ENCODE peak calls at places on chromosomes 2 and 18, in seven cellular contexts. One of them, this sample, is unnamed. For H3K27me3, the result is how much of the 10 kb centered on the place peaks cover.

GRCh38 chr2:152098798-152099654 is at the start of gene CACNB4:
- DNase-seq in right cardiac atrium: no peak
- DNase-seq in cardiac muscle cell: peak
- DNase-seq in esophagus muscularis mucosa: no peak
- DNase-seq in tibial artery: peak
- DNase-seq in testis: peak
- DNase-seq in GM06990: peak
- DNase-seq in this sample: no peak

GRCh38 chr2:70115646-70116442 is 28.6 kb downstream of the PCBP1 start:
- DNase-seq in right cardiac atrium: no peak
- DNase-seq in cardiac muscle cell: no peak
- DNase-seq in esophagus muscularis mucosa: no peak
- DNase-seq in tibial artery: no peak
- DNase-seq in testis: peak
- DNase-seq in GM06990: no peak
- DNase-seq in this sample: no peak

GRCh38 chr18:76941284-76941683 is 118.9 kb downstream of the ZNF236 start:
- DNase-seq in right cardiac atrium: no peak
- DNase-seq in cardiac muscle cell: no peak
- DNase-seq in esophagus muscularis mucosa: no peak
- DNase-seq in tibial artery: no peak
- DNase-seq in testis: no peak
- DNase-seq in GM06990: no peak
- DNase-seq in this sample: no peak

GRCh38 chr2:160970052-160970846 is 190.0 kb upstream of the TANK start:
- DNase-seq in right cardiac atrium: no peak
- DNase-seq in cardiac muscle cell: peak
- DNase-seq in esophagus muscularis mucosa: no peak
- DNase-seq in tibial artery: peak
- DNase-seq in testis: peak
- DNase-seq in GM06990: no peak
- DNase-seq in this sample: no peak

GRCh38 chr2:158125756-158126498 is 24.3 kb downstream of the UPP2 start:
- DNase-seq in right cardiac atrium: no peak
- DNase-seq in cardiac muscle cell: no peak
- DNase-seq in esophagus muscularis mucosa: no peak
- DNase-seq in tibial artery: no peak
- DNase-seq in testis: no peak
- DNase-seq in GM06990: no peak
- DNase-seq in this sample: no peak

GRCh38 chr2:71939588-71940535 is 207.8 kb downstream of the CYP26B1 start:
- DNase-seq in right cardiac atrium: peak
- DNase-seq in cardiac muscle cell: peak
- DNase-seq in esophagus muscularis mucosa: peak
- DNase-seq in tibial artery: peak
- DNase-seq in testis: no peak
- DNase-seq in GM06990: no peak
- DNase-seq in this sample: no peak

GRCh38 chr2:172408143-172408766 is 19.1 kb upstream of the ITGA6 start:
- DNase-seq in right cardiac atrium: no peak
- DNase-seq in cardiac muscle cell: no peak
- DNase-seq in esophagus muscularis mucosa: no peak
- DNase-seq in tibial artery: no peak
- DNase-seq in testis: no peak
- DNase-seq in GM06990: no peak
- DNase-seq in this sample: peak

GRCh38 chr2:150983498-150983897 is 278.2 kb downstream of the RBM43 start:
- DNase-seq in right cardiac atrium: no peak
- DNase-seq in cardiac muscle cell: no peak
- DNase-seq in esophagus muscularis mucosa: no peak
- DNase-seq in tibial artery: no peak
- DNase-seq in testis: no peak
- DNase-seq in GM06990: no peak
- DNase-seq in this sample: no peak

GRCh38 chr2:48589170-48589767 is 28.4 kb upstream of the GTF2A1L start:
- DNase-seq in right cardiac atrium: no peak
- DNase-seq in cardiac muscle cell: peak
- DNase-seq in esophagus muscularis mucosa: no peak
- DNase-seq in tibial artery: peak
- DNase-seq in testis: peak
- DNase-seq in GM06990: no peak
- DNase-seq in this sample: no peak

GRCh38 chr2:120481446-120482194 is 135.7 kb downstream of the INHBB start:
- DNase-seq in right cardiac atrium: no peak
- DNase-seq in cardiac muscle cell: no peak
- DNase-seq in esophagus muscularis mucosa: no peak
- DNase-seq in tibial artery: no peak
- DNase-seq in testis: no peak
- DNase-seq in GM06990: no peak
- DNase-seq in this sample: no peak

GRCh38 chr2:120482334-120482733 is 136.4 kb downstream of the INHBB start:
- DNase-seq in right cardiac atrium: no peak
- DNase-seq in cardiac muscle cell: no peak
- DNase-seq in esophagus muscularis mucosa: no peak
- DNase-seq in tibial artery: no peak
- DNase-seq in testis: no peak
- DNase-seq in GM06990: no peak
- DNase-seq in this sample: no peak

GRCh38 chr2:120480903-120481445 is 135.0 kb downstream of the INHBB start:
- DNase-seq in right cardiac atrium: no peak
- DNase-seq in cardiac muscle cell: no peak
- DNase-seq in esophagus muscularis mucosa: no peak
- DNase-seq in tibial artery: no peak
- DNase-seq in testis: no peak
- DNase-seq in GM06990: no peak
- DNase-seq in this sample: peak

GRCh38 chr2:120485096-120485495 is 139.2 kb downstream of the INHBB start:
- DNase-seq in right cardiac atrium: no peak
- DNase-seq in cardiac muscle cell: no peak
- DNase-seq in esophagus muscularis mucosa: no peak
- DNase-seq in tibial artery: no peak
- DNase-seq in testis: no peak
- DNase-seq in GM06990: no peak
- DNase-seq in this sample: no peak

DNA sequence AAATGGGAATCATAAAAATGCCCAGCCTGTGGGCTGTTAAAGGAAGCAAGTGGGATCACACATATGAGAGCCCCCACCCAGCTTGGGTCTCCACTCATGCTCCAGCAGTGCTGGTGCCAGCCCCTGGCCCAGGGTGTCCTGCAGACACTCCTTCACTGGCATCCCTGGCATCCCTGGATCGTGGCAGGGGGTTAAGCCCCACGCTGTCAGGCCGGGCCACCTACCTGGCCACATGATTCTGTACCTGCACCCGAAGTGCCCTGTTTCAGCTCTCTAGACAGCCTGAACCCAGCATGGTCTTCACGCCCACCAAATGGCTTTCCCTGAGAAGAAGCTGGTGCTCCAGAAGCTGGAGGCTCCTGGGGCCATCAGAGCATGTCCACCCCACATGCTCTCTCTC is 137.4 kb downstream of the INHBB start:
- DNase-seq in right cardiac atrium: no peak
- DNase-seq in cardiac muscle cell: no peak
- DNase-seq in esophagus muscularis mucosa: no peak
- DNase-seq in tibial artery: no peak
- DNase-seq in testis: no peak
- DNase-seq in GM06990: no peak
- DNase-seq in this sample: no peak
- H3K27me3 ChIP-seq in right cardiac atrium: under half
- H3K27me3 ChIP-seq in cardiac muscle cell: under half
- H3K27me3 ChIP-seq in esophagus muscularis mucosa: under half
- H3K27me3 ChIP-seq in tibial artery: under half
- H3K27me3 ChIP-seq in testis: under half
- H3K27me3 ChIP-seq in GM06990: under half
- H3K27me3 ChIP-seq in this sample: under half

GRCh38 chr18:10908760-10909159 is 240.6 kb downstream of the PIEZO2 start:
- DNase-seq in right cardiac atrium: no peak
- DNase-seq in cardiac muscle cell: no peak
- DNase-seq in esophagus muscularis mucosa: peak
- DNase-seq in tibial artery: no peak
- DNase-seq in testis: no peak
- DNase-seq in GM06990: no peak
- DNase-seq in this sample: no peak
- H3K27me3 ChIP-seq in right cardiac atrium: under half
- H3K27me3 ChIP-seq in cardiac muscle cell: under half
- H3K27me3 ChIP-seq in esophagus muscularis mucosa: under half
- H3K27me3 ChIP-seq in tibial artery: under half
- H3K27me3 ChIP-seq in testis: under half
- H3K27me3 ChIP-seq in GM06990: under half
- H3K27me3 ChIP-seq in this sample: under half

DNA sequence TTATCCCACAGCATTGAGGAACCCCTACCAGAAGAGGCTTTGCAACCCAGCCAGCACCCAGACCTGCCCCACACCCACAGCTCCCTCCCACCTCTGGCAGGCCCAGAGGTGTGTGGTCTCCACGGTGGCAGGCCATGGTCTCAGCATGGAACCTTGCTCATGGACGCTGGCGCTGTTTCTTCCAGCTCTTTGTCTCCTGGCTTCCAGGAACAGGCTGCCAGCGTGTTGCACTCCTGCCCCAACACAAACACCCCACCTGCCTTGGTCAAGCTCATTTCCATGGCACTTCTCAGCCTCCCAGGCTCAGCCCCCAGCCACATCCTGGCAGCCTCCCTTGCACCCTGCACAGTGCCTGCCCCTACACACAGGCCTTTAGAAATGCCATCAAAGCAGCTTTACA is 31.7 kb downstream of the EN1 start:
- DNase-seq in right cardiac atrium: no peak
- DNase-seq in cardiac muscle cell: no peak
- DNase-seq in esophagus muscularis mucosa: no peak
- DNase-seq in tibial artery: no peak
- DNase-seq in testis: no peak
- DNase-seq in GM06990: no peak
- DNase-seq in this sample: no peak
- H3K27me3 ChIP-seq in right cardiac atrium: under half
- H3K27me3 ChIP-seq in cardiac muscle cell: under half
- H3K27me3 ChIP-seq in esophagus muscularis mucosa: half or more
- H3K27me3 ChIP-seq in tibial artery: under half
- H3K27me3 ChIP-seq in testis: under half
- H3K27me3 ChIP-seq in GM06990: under half
- H3K27me3 ChIP-seq in this sample: under half

DNA sequence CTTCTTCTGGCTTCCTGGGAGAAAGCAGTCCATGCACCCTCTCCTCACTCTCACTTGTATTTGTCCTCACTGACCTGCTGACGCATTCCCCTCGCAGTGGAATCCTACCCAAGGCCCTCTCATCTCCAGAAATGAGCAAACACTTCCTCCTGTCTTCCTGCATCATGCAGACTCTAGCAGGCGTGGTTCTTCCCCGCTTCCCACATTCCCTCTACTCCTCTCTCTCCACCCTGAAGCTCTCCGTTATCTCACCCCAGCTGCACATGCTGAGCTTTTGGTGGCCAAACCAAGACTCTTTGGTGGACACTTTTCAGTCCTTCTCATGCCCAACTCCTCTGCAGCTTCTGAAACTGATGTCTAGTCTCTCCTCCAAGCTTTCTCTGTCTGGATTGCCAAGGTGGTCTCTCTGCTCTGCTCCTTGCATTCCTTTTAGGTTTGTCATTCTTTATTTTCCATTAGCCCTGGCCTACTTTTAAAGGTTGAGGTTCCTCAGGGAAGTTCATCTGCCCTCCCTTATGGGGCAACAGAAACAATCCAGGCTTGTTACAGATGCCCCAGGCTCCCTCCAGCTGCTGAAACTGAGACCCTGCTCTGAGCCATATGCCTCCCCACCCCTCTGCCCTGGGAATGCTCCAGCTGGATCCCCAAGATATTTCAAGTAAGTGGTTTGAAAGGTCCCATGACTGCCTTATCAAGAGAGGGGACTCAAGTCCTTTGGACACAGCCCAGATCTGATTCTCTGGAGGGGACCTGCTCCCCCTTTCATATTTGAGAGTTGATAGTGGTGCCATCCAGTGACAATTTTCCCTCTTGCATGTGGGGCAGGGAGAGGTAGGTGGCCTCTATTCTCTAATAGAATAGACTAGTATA is 835 bp upstream of the IL18RAP start:
- DNase-seq in right cardiac atrium: no peak
- DNase-seq in cardiac muscle cell: no peak
- DNase-seq in esophagus muscularis mucosa: peak
- DNase-seq in tibial artery: no peak
- DNase-seq in testis: no peak
- DNase-seq in GM06990: no peak
- DNase-seq in this sample: no peak
- H3K27me3 ChIP-seq in right cardiac atrium: under half
- H3K27me3 ChIP-seq in cardiac muscle cell: under half
- H3K27me3 ChIP-seq in esophagus muscularis mucosa: under half
- H3K27me3 ChIP-seq in tibial artery: under half
- H3K27me3 ChIP-seq in testis: under half
- H3K27me3 ChIP-seq in GM06990: under half
- H3K27me3 ChIP-seq in this sample: under half

GRCh38 chr18:37769846-37770245 is 204.2 kb upstream of the CELF4 start:
- DNase-seq in right cardiac atrium: no peak
- DNase-seq in cardiac muscle cell: peak
- DNase-seq in esophagus muscularis mucosa: no peak
- DNase-seq in tibial artery: no peak
- DNase-seq in testis: no peak
- DNase-seq in GM06990: no peak
- DNase-seq in this sample: no peak

GRCh38 chr18:37762076-37762475 is 196.5 kb upstream of the CELF4 start:
- DNase-seq in right cardiac atrium: no peak
- DNase-seq in cardiac muscle cell: no peak
- DNase-seq in esophagus muscularis mucosa: peak
- DNase-seq in tibial artery: no peak
- DNase-seq in testis: peak
- DNase-seq in GM06990: no peak
- DNase-seq in this sample: no peak

DNA sequence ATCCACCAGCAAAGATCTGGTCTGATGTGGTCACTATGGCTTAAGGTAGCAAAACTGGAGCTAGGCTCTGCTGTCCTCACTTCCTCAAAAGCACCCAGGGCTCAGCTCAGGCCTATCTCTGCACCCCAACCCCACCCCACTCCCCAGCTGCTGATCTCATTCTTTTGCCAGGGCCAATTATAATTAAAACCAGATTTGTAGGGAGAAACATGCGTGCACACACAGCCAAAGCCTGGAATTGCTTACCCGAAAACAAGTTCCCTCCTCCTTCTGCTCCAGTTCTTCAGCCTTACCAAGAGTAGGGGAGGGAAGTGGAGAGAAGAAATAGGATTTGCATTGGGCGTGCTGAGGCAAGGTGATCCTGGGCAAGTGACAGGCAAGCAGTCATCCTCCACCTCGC is 198.9 kb upstream of the CELF4 start:
- DNase-seq in right cardiac atrium: no peak
- DNase-seq in cardiac muscle cell: no peak
- DNase-seq in esophagus muscularis mucosa: peak
- DNase-seq in tibial artery: no peak
- DNase-seq in testis: no peak
- DNase-seq in GM06990: no peak
- DNase-seq in this sample: no peak
- H3K27me3 ChIP-seq in right cardiac atrium: under half
- H3K27me3 ChIP-seq in cardiac muscle cell: under half
- H3K27me3 ChIP-seq in esophagus muscularis mucosa: under half
- H3K27me3 ChIP-seq in tibial artery: under half
- H3K27me3 ChIP-seq in testis: under half
- H3K27me3 ChIP-seq in GM06990: under half
- H3K27me3 ChIP-seq in this sample: under half

GRCh38 chr18:22344908-22345670 is 72.6 kb downstream of the CTAGE1 start:
- DNase-seq in right cardiac atrium: no peak
- DNase-seq in cardiac muscle cell: no peak
- DNase-seq in esophagus muscularis mucosa: peak
- DNase-seq in tibial artery: no peak
- DNase-seq in testis: no peak
- DNase-seq in GM06990: no peak
- DNase-seq in this sample: no peak
- H3K27me3 ChIP-seq in right cardiac atrium: under half
- H3K27me3 ChIP-seq in cardiac muscle cell: under half
- H3K27me3 ChIP-seq in esophagus muscularis mucosa: under half
- H3K27me3 ChIP-seq in tibial artery: under half
- H3K27me3 ChIP-seq in testis: under half
- H3K27me3 ChIP-seq in GM06990: under half
- H3K27me3 ChIP-seq in this sample: under half

GRCh38 chr2:99597616-99598015 is 107.8 kb upstream of the REV1 start:
- DNase-seq in right cardiac atrium: no peak
- DNase-seq in cardiac muscle cell: no peak
- DNase-seq in esophagus muscularis mucosa: no peak
- DNase-seq in tibial artery: no peak
- DNase-seq in testis: no peak
- DNase-seq in GM06990: no peak
- DNase-seq in this sample: no peak
- H3K27me3 ChIP-seq in right cardiac atrium: under half
- H3K27me3 ChIP-seq in cardiac muscle cell: under half
- H3K27me3 ChIP-seq in esophagus muscularis mucosa: under half
- H3K27me3 ChIP-seq in tibial artery: under half
- H3K27me3 ChIP-seq in testis: under half
- H3K27me3 ChIP-seq in GM06990: under half
- H3K27me3 ChIP-seq in this sample: under half

This sample was measured in breast epithelium.